ENCODE peak calls at places on chromosomes 4 and X, in nine cellular contexts. X, U, T, W, N, S, K, P and J are unnamed samples.

GRCh38 chrX:150219374-150220185 is 143.5 kb upstream of the MAMLD1 start:
- DNase-seq in X (peak; percentile 2), U (no peak), T (no peak), W (peak; percentile 49), N (no peak), S (no peak), K (no peak), P (no peak), J (no peak)

GRCh38 chr4:168766537-168767316 is 243.3 kb downstream of the CBR4 start:
- DNase-seq in X (no peak), U (no peak), T (no peak), W (no peak), N (no peak), S (no peak), K (no peak), P (no peak), J (no peak)

GRCh38 chrX:39438603-39439602 is 637.6 kb downstream of the MID1IP1 start:
- DNase-seq in X (no peak), U (no peak), T (no peak), W (no peak), N (no peak), S (no peak), K (no peak), P (no peak), J (no peak)

GRCh38 chr4:91826186-91826585 is 477.6 kb upstream of the GRID2 start:
- DNase-seq in X (no peak), U (no peak), T (no peak), W (no peak), N (no peak), S (no peak), K (no peak), P (no peak), J (no peak)

GRCh38 chr4:16082424-16083216 is 1.2 kb downstream of the PROM1 start:
- DNase-seq in X (no peak), U (no peak), T (no peak), W (peak; percentile 88), N (no peak), S (peak; percentile 73), K (no peak), P (peak; percentile 54), J (no peak)

GRCh38 chrX:40893251-40893910 is 158.0 kb upstream of the MED14 start:
- DNase-seq in X (no peak), U (no peak), T (no peak), W (no peak), N (no peak), S (no peak), K (no peak), P (no peak), J (no peak)

GRCh38 chr4:150297861-150298474 is 219.7 kb downstream of the DCLK2 start:
- DNase-seq in X (peak; percentile 52), U (no peak), T (peak; percentile 8), W (no peak), N (no peak), S (peak; percentile 34), K (peak; percentile 25), P (peak; percentile 21), J (peak; percentile 20)

GRCh38 chr4:54277691-54278090 is 48.6 kb downstream of the PDGFRA start:
- DNase-seq in X (no peak), U (no peak), T (peak; percentile 9), W (no peak), N (no peak), S (no peak), K (no peak), P (no peak), J (no peak)

GRCh38 chr4:154490261-154490588 is 1.4 kb downstream of the DCHS2 start:
- DNase-seq in X (no peak), U (no peak), T (no peak), W (no peak), N (no peak), S (no peak), K (no peak), P (no peak), J (no peak)

GRCh38 chrX:23964177-23964576 is 56.4 kb downstream of the CXorf58 start:
- DNase-seq in X (no peak), U (no peak), T (no peak), W (no peak), N (no peak), S (no peak), K (no peak), P (no peak), J (no peak)

GRCh38 chrX:81259008-81259713 is 57.3 kb downstream of the SH3BGRL start:
- DNase-seq in X (no peak), U (no peak), T (no peak), W (no peak), N (no peak), S (no peak), K (no peak), P (no peak), J (no peak)

GRCh38 chrX:50814701-50815476 is 895 bp upstream of the SHROOM4 start:
- DNase-seq in X (no peak), U (no peak), T (no peak), W (no peak), N (no peak), S (no peak), K (no peak), P (no peak), J (no peak)

GRCh38 chr4:25310066-25310824 is 2.3 kb upstream of the ZCCHC4 start:
- DNase-seq in X (no peak), U (no peak), T (peak; percentile 59), W (no peak), N (no peak), S (no peak), K (no peak), P (no peak), J (no peak)

DNA sequence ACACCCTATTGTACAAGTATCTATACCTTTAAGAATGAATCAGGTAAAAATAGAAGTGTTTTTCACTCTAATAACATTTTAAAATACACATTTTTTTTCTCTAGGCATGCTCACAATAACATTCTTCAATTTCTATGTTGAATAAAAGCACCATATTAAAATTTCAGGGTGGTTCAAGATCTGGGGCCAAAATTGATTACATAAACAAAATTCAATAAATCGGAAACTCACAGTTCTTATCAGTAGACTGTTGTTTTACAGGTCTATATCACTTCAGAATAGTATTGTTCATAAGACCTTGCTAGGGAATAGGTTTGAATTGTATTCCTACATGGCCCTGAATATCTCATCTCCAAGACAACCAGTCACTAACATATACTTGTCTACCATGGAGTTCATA is 634.0 kb downstream of the SPOCK3 start:
- DNase-seq in X (no peak), U (no peak), T (no peak), W (no peak), N (no peak), S (no peak), K (no peak), P (no peak), J (no peak)
- H3K27ac ChIP-seq in X (no peak overlapping the region), U (no peak overlapping the region), T (no peak overlapping the region), W (no peak overlapping the region), N (no peak overlapping the region), S (no peak overlapping the region), K (no peak overlapping the region), P (no peak overlapping the region), J (no peak overlapping the region)

DNA sequence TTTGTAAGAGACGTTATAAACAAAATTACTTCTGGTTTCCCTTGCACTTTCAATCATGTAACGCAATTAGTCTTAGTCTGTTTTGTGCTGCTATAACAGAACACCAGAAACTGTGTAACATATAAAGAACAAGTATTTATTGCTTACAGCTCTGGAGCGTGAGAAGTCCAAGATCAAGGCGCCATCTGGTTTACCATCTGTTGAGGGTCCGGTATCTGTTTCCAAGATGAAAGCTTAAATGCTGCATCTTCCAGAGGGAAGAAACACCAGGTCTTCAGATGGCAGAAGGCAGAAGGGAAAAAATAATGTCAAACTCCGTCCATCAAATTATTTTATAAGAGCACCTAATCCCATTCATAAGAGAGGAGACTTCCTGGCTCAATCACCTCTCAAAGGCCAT is 474.1 kb downstream of the PDGFC start:
- DNase-seq in X (no peak), U (no peak), T (no peak), W (no peak), N (no peak), S (no peak), K (no peak), P (no peak), J (no peak)
- TF ChIP-seq EP300 in X (no peak), U (no peak), T (no peak), W (no peak), N (no peak), S (no peak), K (no peak), P (no peak), J (no peak)

GRCh38 chrX:18702362-18703195 is 4.9 kb upstream of the PPEF1 start:
- DNase-seq in X (peak; percentile 97), U (no peak), T (no peak), W (no peak), N (no peak), S (no peak), K (no peak), P (no peak), J (no peak)

GRCh38 chrX:18698762-18699650 is 8.4 kb upstream of the PPEF1 start:
- DNase-seq in X (no peak), U (no peak), T (no peak), W (no peak), N (no peak), S (no peak), K (no peak), P (no peak), J (no peak)

GRCh38 chrX:18707442-18708049 is at the start of gene PPEF1:
- DNase-seq in X (no peak), U (no peak), T (no peak), W (no peak), N (no peak), S (peak; percentile 74), K (peak; percentile 15), P (no peak), J (no peak)

GRCh38 chrX:18696653-18697052 is 10.8 kb upstream of the PPEF1 start:
- DNase-seq in X (no peak), U (no peak), T (no peak), W (no peak), N (no peak), S (no peak), K (no peak), P (no peak), J (no peak)

GRCh38 chrX:18701621-18702361 is 5.7 kb upstream of the PPEF1 start:
- DNase-seq in X (peak; percentile 82), U (peak; percentile 15), T (no peak), W (no peak), N (no peak), S (no peak), K (no peak), P (peak; percentile 13), J (no peak)
- H3K27ac ChIP-seq in X (peak overlapping the region; percentile 94), U (no peak overlapping the region), T (no peak overlapping the region), W (no peak overlapping the region), N (no peak overlapping the region), S (peak overlapping the region; percentile 65), K (no peak overlapping the region), P (no peak overlapping the region), J (no peak overlapping the region)

DNA sequence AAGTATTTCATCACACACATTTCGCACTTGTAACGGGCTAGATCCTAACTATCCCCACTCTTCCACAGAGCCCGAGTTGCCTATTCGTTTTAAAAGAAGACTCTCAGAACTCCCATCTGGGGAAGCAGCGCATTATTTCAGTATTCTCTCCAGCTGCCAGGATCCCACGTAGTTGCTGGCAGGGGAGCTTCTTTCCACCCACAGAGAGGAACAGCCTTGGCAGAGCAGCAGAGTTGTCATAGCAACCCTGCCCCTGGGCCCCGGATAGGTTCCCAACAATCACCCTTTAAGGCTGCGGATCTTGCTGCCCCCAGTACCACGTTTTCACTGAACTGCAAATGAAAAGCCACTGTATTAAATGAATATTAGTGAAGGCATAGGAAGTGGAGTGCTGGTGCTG is 106.7 kb downstream of the GPM6A start:
- DNase-seq in X (no peak), U (no peak), T (no peak), W (peak; percentile 63), N (no peak), S (peak; percentile 11), K (no peak), P (no peak), J (peak; percentile 28)
- TF ChIP-seq EP300 in X (no peak), U (no peak), T (no peak), W (no peak), N (no peak), S (no peak), K (no peak), P (no peak), J (no peak)